ENCODE peak calls at places on chromosome 1, in eight cellular contexts. C is non-pigmented ciliary epithelial cell; F is activated CD8-positive, alpha-beta memory T cell treated with anti-CD3 and anti-CD28 coated beads for 1 hour; L is renal cortical epithelial cell; G is endothelial cell; Y is HS-5; V is AG04450; I is T-helper 1 cell. A is an unnamed sample.

GRCh38 chr1:17559618-17560419 is 20.3 kb downstream of the ARHGEF10L start:
- DNase-seq in L (peak), F (no peak), Y (no peak), G (no peak), I (no peak), C (no peak), V (no peak), A (no peak)

GRCh38 chr1:81458186-81458585 is 342.5 kb upstream of the ADGRL2 start:
- DNase-seq in I (no peak), C (no peak), F (no peak), L (no peak), G (no peak), Y (no peak), V (no peak), A (no peak)

GRCh38 chr1:31625561-31626272 is 8.2 kb downstream of the HCRTR1 start:
- DNase-seq in V (no peak), C (peak), Y (no peak), L (peak), G (no peak), F (no peak), I (no peak), A (no peak)

GRCh38 chr1:2286923-2287322 is 58.8 kb downstream of the SKI start:
- DNase-seq in L (no peak), I (no peak), V (no peak), F (no peak), G (no peak), C (no peak), Y (no peak), A (no peak)

GRCh38 chr1:45913183-45913924 is 109.9 kb downstream of the MAST2 start:
- DNase-seq in Y (no peak), L (peak), C (peak), G (no peak), I (no peak), F (no peak), V (peak), A (peak)

GRCh38 chr1:8985915-8986813 is 40.1 kb downstream of the SLC2A7 start:
- DNase-seq in V (peak), Y (peak), G (no peak), C (peak), F (no peak), I (no peak), L (peak), A (peak)

GRCh38 chr1:93623875-93624274 is 57.8 kb downstream of the BCAR3 start:
- DNase-seq in G (no peak), F (no peak), C (no peak), L (peak), Y (peak), I (no peak), V (no peak), A (no peak)

GRCh38 chr1:159162511-159163265 is 8.7 kb upstream of the CADM3 start:
- DNase-seq in I (no peak), G (no peak), F (no peak), Y (no peak), L (no peak), V (no peak), C (no peak), A (no peak)

GRCh38 chr1:39142394-39143060 is 62.0 kb upstream of the MACF1 start:
- DNase-seq in I (no peak), G (no peak), C (no peak), V (no peak), F (no peak), Y (no peak), L (peak), A (no peak)

GRCh38 chr1:160007577-160008200 is 24.1 kb downstream of the PIGM start:
- DNase-seq in I (no peak), V (no peak), C (no peak), G (no peak), Y (peak), L (peak), F (no peak), A (no peak)

GRCh38 chr1:23369335-23370013 is at the start of gene ZNF436:
- DNase-seq in F (peak), V (peak), L (peak), Y (peak), C (no peak), G (peak), I (no peak), A (no peak)

GRCh38 chr1:63322248-63322943 is at the start of gene FOXD3:
- DNase-seq in L (no peak), F (no peak), I (no peak), Y (no peak), C (no peak), V (no peak), G (peak), A (no peak)

GRCh38 chr1:246724725-246725095 is 501 bp downstream of the SCCPDH start:
- DNase-seq in C (no peak), Y (no peak), G (no peak), I (no peak), L (no peak), V (no peak), F (no peak), A (no peak)